ENCODE peak calls at places on chromosomes 6 and 20, in seven cellular contexts. One of them, this sample, is unnamed.

GRCh38 chr6:44304282-44305199 is 8.6 kb downstream of the AARS2 start:
- DNase-seq in activated CD8-positive, alpha-beta memory T cell treated with anti-CD3 and anti-CD28 coated beads, Interleukin-2, amount 10 ng/mL, durations not matched to agents 7 days and 5 days: peak
- DNase-seq in stimulated activated CD4-positive, alpha-beta T cell treated with anti-CD3 and anti-CD28 coated beads, Interleukin-12 subunit alpha, Interleukin-12 subunit beta, amount 100 ng/mL, for 4 hours: peak
- DNase-seq in esophagus squamous epithelium: no peak
- DNase-seq in CD4-positive, alpha-beta T cell: peak
- DNase-seq in GM03348: peak
- DNase-seq in non-pigmented ciliary epithelial cell: no peak
- DNase-seq in this sample: peak

GRCh38 chr6:106693343-106693742 is 64.0 kb downstream of the QRSL1 start:
- DNase-seq in activated CD8-positive, alpha-beta memory T cell treated with anti-CD3 and anti-CD28 coated beads, Interleukin-2, amount 10 ng/mL, durations not matched to agents 7 days and 5 days: no peak
- DNase-seq in stimulated activated CD4-positive, alpha-beta T cell treated with anti-CD3 and anti-CD28 coated beads, Interleukin-12 subunit alpha, Interleukin-12 subunit beta, amount 100 ng/mL, for 4 hours: no peak
- DNase-seq in esophagus squamous epithelium: no peak
- DNase-seq in CD4-positive, alpha-beta T cell: no peak
- DNase-seq in GM03348: no peak
- DNase-seq in non-pigmented ciliary epithelial cell: no peak
- DNase-seq in this sample: no peak

GRCh38 chr6:79687759-79688158 is 56.6 kb downstream of the SH3BGRL2 start:
- DNase-seq in activated CD8-positive, alpha-beta memory T cell treated with anti-CD3 and anti-CD28 coated beads, Interleukin-2, amount 10 ng/mL, durations not matched to agents 7 days and 5 days: no peak
- DNase-seq in stimulated activated CD4-positive, alpha-beta T cell treated with anti-CD3 and anti-CD28 coated beads, Interleukin-12 subunit alpha, Interleukin-12 subunit beta, amount 100 ng/mL, for 4 hours: no peak
- DNase-seq in esophagus squamous epithelium: no peak
- DNase-seq in CD4-positive, alpha-beta T cell: no peak
- DNase-seq in GM03348: no peak
- DNase-seq in non-pigmented ciliary epithelial cell: no peak
- DNase-seq in this sample: no peak

GRCh38 chr6:235763-236360 is 56.4 kb upstream of the DUSP22 start:
- DNase-seq in activated CD8-positive, alpha-beta memory T cell treated with anti-CD3 and anti-CD28 coated beads, Interleukin-2, amount 10 ng/mL, durations not matched to agents 7 days and 5 days: peak
- DNase-seq in stimulated activated CD4-positive, alpha-beta T cell treated with anti-CD3 and anti-CD28 coated beads, Interleukin-12 subunit alpha, Interleukin-12 subunit beta, amount 100 ng/mL, for 4 hours: peak
- DNase-seq in esophagus squamous epithelium: no peak
- DNase-seq in CD4-positive, alpha-beta T cell: no peak
- DNase-seq in GM03348: peak
- DNase-seq in non-pigmented ciliary epithelial cell: no peak
- DNase-seq in this sample: peak

GRCh38 chr6:36912583-36912982 is 26.8 kb downstream of the C6orf89 start:
- DNase-seq in activated CD8-positive, alpha-beta memory T cell treated with anti-CD3 and anti-CD28 coated beads, Interleukin-2, amount 10 ng/mL, durations not matched to agents 7 days and 5 days: peak
- DNase-seq in stimulated activated CD4-positive, alpha-beta T cell treated with anti-CD3 and anti-CD28 coated beads, Interleukin-12 subunit alpha, Interleukin-12 subunit beta, amount 100 ng/mL, for 4 hours: peak
- DNase-seq in esophagus squamous epithelium: no peak
- DNase-seq in CD4-positive, alpha-beta T cell: peak
- DNase-seq in GM03348: peak
- DNase-seq in non-pigmented ciliary epithelial cell: peak
- DNase-seq in this sample: no peak

GRCh38 chr6:56046576-56046975 is 171.2 kb upstream of the BMP5 start:
- DNase-seq in activated CD8-positive, alpha-beta memory T cell treated with anti-CD3 and anti-CD28 coated beads, Interleukin-2, amount 10 ng/mL, durations not matched to agents 7 days and 5 days: no peak
- DNase-seq in stimulated activated CD4-positive, alpha-beta T cell treated with anti-CD3 and anti-CD28 coated beads, Interleukin-12 subunit alpha, Interleukin-12 subunit beta, amount 100 ng/mL, for 4 hours: no peak
- DNase-seq in esophagus squamous epithelium: no peak
- DNase-seq in CD4-positive, alpha-beta T cell: no peak
- DNase-seq in GM03348: no peak
- DNase-seq in non-pigmented ciliary epithelial cell: peak
- DNase-seq in this sample: no peak

GRCh38 chr6:136284909-136285308 is 4.7 kb downstream of the BCLAF1 start:
- DNase-seq in activated CD8-positive, alpha-beta memory T cell treated with anti-CD3 and anti-CD28 coated beads, Interleukin-2, amount 10 ng/mL, durations not matched to agents 7 days and 5 days: no peak
- DNase-seq in stimulated activated CD4-positive, alpha-beta T cell treated with anti-CD3 and anti-CD28 coated beads, Interleukin-12 subunit alpha, Interleukin-12 subunit beta, amount 100 ng/mL, for 4 hours: no peak
- DNase-seq in esophagus squamous epithelium: no peak
- DNase-seq in CD4-positive, alpha-beta T cell: no peak
- DNase-seq in GM03348: peak
- DNase-seq in non-pigmented ciliary epithelial cell: no peak
- DNase-seq in this sample: no peak

GRCh38 chr6:143901885-143902708 is 37.8 kb downstream of the ZC2HC1B start:
- DNase-seq in activated CD8-positive, alpha-beta memory T cell treated with anti-CD3 and anti-CD28 coated beads, Interleukin-2, amount 10 ng/mL, durations not matched to agents 7 days and 5 days: no peak
- DNase-seq in stimulated activated CD4-positive, alpha-beta T cell treated with anti-CD3 and anti-CD28 coated beads, Interleukin-12 subunit alpha, Interleukin-12 subunit beta, amount 100 ng/mL, for 4 hours: no peak
- DNase-seq in esophagus squamous epithelium: no peak
- DNase-seq in CD4-positive, alpha-beta T cell: no peak
- DNase-seq in GM03348: peak
- DNase-seq in non-pigmented ciliary epithelial cell: no peak
- DNase-seq in this sample: no peak

GRCh38 chr6:163123098-163123497 is 291.4 kb upstream of the QKI start:
- DNase-seq in activated CD8-positive, alpha-beta memory T cell treated with anti-CD3 and anti-CD28 coated beads, Interleukin-2, amount 10 ng/mL, durations not matched to agents 7 days and 5 days: no peak
- DNase-seq in stimulated activated CD4-positive, alpha-beta T cell treated with anti-CD3 and anti-CD28 coated beads, Interleukin-12 subunit alpha, Interleukin-12 subunit beta, amount 100 ng/mL, for 4 hours: no peak
- DNase-seq in esophagus squamous epithelium: no peak
- DNase-seq in CD4-positive, alpha-beta T cell: no peak
- DNase-seq in GM03348: no peak
- DNase-seq in non-pigmented ciliary epithelial cell: no peak
- DNase-seq in this sample: no peak

GRCh38 chr20:62768234-62768814 is 27.9 kb upstream of the MRGBP start:
- DNase-seq in activated CD8-positive, alpha-beta memory T cell treated with anti-CD3 and anti-CD28 coated beads, Interleukin-2, amount 10 ng/mL, durations not matched to agents 7 days and 5 days: no peak
- DNase-seq in stimulated activated CD4-positive, alpha-beta T cell treated with anti-CD3 and anti-CD28 coated beads, Interleukin-12 subunit alpha, Interleukin-12 subunit beta, amount 100 ng/mL, for 4 hours: no peak
- DNase-seq in esophagus squamous epithelium: no peak
- DNase-seq in CD4-positive, alpha-beta T cell: no peak
- DNase-seq in GM03348: no peak
- DNase-seq in non-pigmented ciliary epithelial cell: no peak
- DNase-seq in this sample: no peak

GRCh38 chr6:153140299-153140698 is 9.2 kb upstream of the RGS17 start:
- DNase-seq in activated CD8-positive, alpha-beta memory T cell treated with anti-CD3 and anti-CD28 coated beads, Interleukin-2, amount 10 ng/mL, durations not matched to agents 7 days and 5 days: no peak
- DNase-seq in stimulated activated CD4-positive, alpha-beta T cell treated with anti-CD3 and anti-CD28 coated beads, Interleukin-12 subunit alpha, Interleukin-12 subunit beta, amount 100 ng/mL, for 4 hours: no peak
- DNase-seq in esophagus squamous epithelium: no peak
- DNase-seq in CD4-positive, alpha-beta T cell: no peak
- DNase-seq in GM03348: no peak
- DNase-seq in non-pigmented ciliary epithelial cell: no peak
- DNase-seq in this sample: no peak

GRCh38 chr6:44267252-44267651 is 1.9 kb upstream of the NFKBIE start:
- DNase-seq in activated CD8-positive, alpha-beta memory T cell treated with anti-CD3 and anti-CD28 coated beads, Interleukin-2, amount 10 ng/mL, durations not matched to agents 7 days and 5 days: no peak
- DNase-seq in stimulated activated CD4-positive, alpha-beta T cell treated with anti-CD3 and anti-CD28 coated beads, Interleukin-12 subunit alpha, Interleukin-12 subunit beta, amount 100 ng/mL, for 4 hours: no peak
- DNase-seq in esophagus squamous epithelium: no peak
- DNase-seq in CD4-positive, alpha-beta T cell: no peak
- DNase-seq in GM03348: no peak
- DNase-seq in non-pigmented ciliary epithelial cell: no peak
- DNase-seq in this sample: no peak

GRCh38 chr20:20520776-20521175 is 152.9 kb downstream of the INSM1 start:
- DNase-seq in activated CD8-positive, alpha-beta memory T cell treated with anti-CD3 and anti-CD28 coated beads, Interleukin-2, amount 10 ng/mL, durations not matched to agents 7 days and 5 days: no peak
- DNase-seq in stimulated activated CD4-positive, alpha-beta T cell treated with anti-CD3 and anti-CD28 coated beads, Interleukin-12 subunit alpha, Interleukin-12 subunit beta, amount 100 ng/mL, for 4 hours: no peak
- DNase-seq in esophagus squamous epithelium: no peak
- DNase-seq in CD4-positive, alpha-beta T cell: no peak
- DNase-seq in GM03348: peak
- DNase-seq in non-pigmented ciliary epithelial cell: peak
- DNase-seq in this sample: no peak

GRCh38 chr20:46350201-46350985 is 42.1 kb upstream of the CDH22 start:
- DNase-seq in activated CD8-positive, alpha-beta memory T cell treated with anti-CD3 and anti-CD28 coated beads, Interleukin-2, amount 10 ng/mL, durations not matched to agents 7 days and 5 days: no peak
- DNase-seq in stimulated activated CD4-positive, alpha-beta T cell treated with anti-CD3 and anti-CD28 coated beads, Interleukin-12 subunit alpha, Interleukin-12 subunit beta, amount 100 ng/mL, for 4 hours: no peak
- DNase-seq in esophagus squamous epithelium: no peak
- DNase-seq in CD4-positive, alpha-beta T cell: no peak
- DNase-seq in GM03348: peak
- DNase-seq in non-pigmented ciliary epithelial cell: peak
- DNase-seq in this sample: no peak

GRCh38 chr6:35919827-35920751 is 809 bp downstream of the SRPK1 start:
- DNase-seq in activated CD8-positive, alpha-beta memory T cell treated with anti-CD3 and anti-CD28 coated beads, Interleukin-2, amount 10 ng/mL, durations not matched to agents 7 days and 5 days: peak
- DNase-seq in stimulated activated CD4-positive, alpha-beta T cell treated with anti-CD3 and anti-CD28 coated beads, Interleukin-12 subunit alpha, Interleukin-12 subunit beta, amount 100 ng/mL, for 4 hours: peak
- DNase-seq in esophagus squamous epithelium: peak
- DNase-seq in CD4-positive, alpha-beta T cell: peak
- DNase-seq in GM03348: peak
- DNase-seq in non-pigmented ciliary epithelial cell: no peak
- DNase-seq in this sample: peak

GRCh38 chr6:30006170-30007131 is 54.6 kb upstream of the POLR1H start:
- DNase-seq in activated CD8-positive, alpha-beta memory T cell treated with anti-CD3 and anti-CD28 coated beads, Interleukin-2, amount 10 ng/mL, durations not matched to agents 7 days and 5 days: peak
- DNase-seq in stimulated activated CD4-positive, alpha-beta T cell treated with anti-CD3 and anti-CD28 coated beads, Interleukin-12 subunit alpha, Interleukin-12 subunit beta, amount 100 ng/mL, for 4 hours: peak
- DNase-seq in esophagus squamous epithelium: no peak
- DNase-seq in CD4-positive, alpha-beta T cell: no peak
- DNase-seq in GM03348: peak
- DNase-seq in non-pigmented ciliary epithelial cell: no peak
- DNase-seq in this sample: peak

GRCh38 chr20:44392776-44393607 is 37.5 kb downstream of the HNF4A start:
- DNase-seq in activated CD8-positive, alpha-beta memory T cell treated with anti-CD3 and anti-CD28 coated beads, Interleukin-2, amount 10 ng/mL, durations not matched to agents 7 days and 5 days: no peak
- DNase-seq in stimulated activated CD4-positive, alpha-beta T cell treated with anti-CD3 and anti-CD28 coated beads, Interleukin-12 subunit alpha, Interleukin-12 subunit beta, amount 100 ng/mL, for 4 hours: no peak
- DNase-seq in esophagus squamous epithelium: no peak
- DNase-seq in CD4-positive, alpha-beta T cell: no peak
- DNase-seq in GM03348: no peak
- DNase-seq in non-pigmented ciliary epithelial cell: no peak
- DNase-seq in this sample: no peak

GRCh38 chr20:46088409-46089075 is 1.2 kb downstream of the NCOA5 start:
- DNase-seq in activated CD8-positive, alpha-beta memory T cell treated with anti-CD3 and anti-CD28 coated beads, Interleukin-2, amount 10 ng/mL, durations not matched to agents 7 days and 5 days: no peak
- DNase-seq in stimulated activated CD4-positive, alpha-beta T cell treated with anti-CD3 and anti-CD28 coated beads, Interleukin-12 subunit alpha, Interleukin-12 subunit beta, amount 100 ng/mL, for 4 hours: no peak
- DNase-seq in esophagus squamous epithelium: no peak
- DNase-seq in CD4-positive, alpha-beta T cell: no peak
- DNase-seq in GM03348: peak
- DNase-seq in non-pigmented ciliary epithelial cell: no peak
- DNase-seq in this sample: no peak

GRCh38 chr6:56730663-56731529 is 88.2 kb upstream of the DST start:
- DNase-seq in activated CD8-positive, alpha-beta memory T cell treated with anti-CD3 and anti-CD28 coated beads, Interleukin-2, amount 10 ng/mL, durations not matched to agents 7 days and 5 days: no peak
- DNase-seq in stimulated activated CD4-positive, alpha-beta T cell treated with anti-CD3 and anti-CD28 coated beads, Interleukin-12 subunit alpha, Interleukin-12 subunit beta, amount 100 ng/mL, for 4 hours: no peak
- DNase-seq in esophagus squamous epithelium: no peak
- DNase-seq in CD4-positive, alpha-beta T cell: no peak
- DNase-seq in GM03348: peak
- DNase-seq in non-pigmented ciliary epithelial cell: no peak
- DNase-seq in this sample: no peak

GRCh38 chr20:58044286-58044685 is 184.2 kb downstream of the ANKRD60 start:
- DNase-seq in activated CD8-positive, alpha-beta memory T cell treated with anti-CD3 and anti-CD28 coated beads, Interleukin-2, amount 10 ng/mL, durations not matched to agents 7 days and 5 days: no peak
- DNase-seq in stimulated activated CD4-positive, alpha-beta T cell treated with anti-CD3 and anti-CD28 coated beads, Interleukin-12 subunit alpha, Interleukin-12 subunit beta, amount 100 ng/mL, for 4 hours: no peak
- DNase-seq in esophagus squamous epithelium: no peak
- DNase-seq in CD4-positive, alpha-beta T cell: no peak
- DNase-seq in GM03348: no peak
- DNase-seq in non-pigmented ciliary epithelial cell: no peak
- DNase-seq in this sample: no peak

GRCh38 chr20:9532069-9532809 is 17.8 kb downstream of the LAMP5 start:
- DNase-seq in activated CD8-positive, alpha-beta memory T cell treated with anti-CD3 and anti-CD28 coated beads, Interleukin-2, amount 10 ng/mL, durations not matched to agents 7 days and 5 days: no peak
- DNase-seq in stimulated activated CD4-positive, alpha-beta T cell treated with anti-CD3 and anti-CD28 coated beads, Interleukin-12 subunit alpha, Interleukin-12 subunit beta, amount 100 ng/mL, for 4 hours: no peak
- DNase-seq in esophagus squamous epithelium: no peak
- DNase-seq in CD4-positive, alpha-beta T cell: no peak
- DNase-seq in GM03348: no peak
- DNase-seq in non-pigmented ciliary epithelial cell: no peak
- DNase-seq in this sample: no peak

GRCh38 chr6:119209452-119210205 is 131.2 kb upstream of the FAM184A start:
- DNase-seq in activated CD8-positive, alpha-beta memory T cell treated with anti-CD3 and anti-CD28 coated beads, Interleukin-2, amount 10 ng/mL, durations not matched to agents 7 days and 5 days: no peak
- DNase-seq in stimulated activated CD4-positive, alpha-beta T cell treated with anti-CD3 and anti-CD28 coated beads, Interleukin-12 subunit alpha, Interleukin-12 subunit beta, amount 100 ng/mL, for 4 hours: no peak
- DNase-seq in esophagus squamous epithelium: no peak
- DNase-seq in CD4-positive, alpha-beta T cell: no peak
- DNase-seq in GM03348: no peak
- DNase-seq in non-pigmented ciliary epithelial cell: no peak
- DNase-seq in this sample: no peak

GRCh38 chr20:9200196-9200595 is 131.3 kb downstream of the PLCB4 start:
- DNase-seq in activated CD8-positive, alpha-beta memory T cell treated with anti-CD3 and anti-CD28 coated beads, Interleukin-2, amount 10 ng/mL, durations not matched to agents 7 days and 5 days: no peak
- DNase-seq in stimulated activated CD4-positive, alpha-beta T cell treated with anti-CD3 and anti-CD28 coated beads, Interleukin-12 subunit alpha, Interleukin-12 subunit beta, amount 100 ng/mL, for 4 hours: no peak
- DNase-seq in esophagus squamous epithelium: no peak
- DNase-seq in CD4-positive, alpha-beta T cell: no peak
- DNase-seq in GM03348: no peak
- DNase-seq in non-pigmented ciliary epithelial cell: no peak
- DNase-seq in this sample: no peak

GRCh38 chr20:43537921-43538854 is 20.6 kb upstream of the SGK2 start:
- DNase-seq in activated CD8-positive, alpha-beta memory T cell treated with anti-CD3 and anti-CD28 coated beads, Interleukin-2, amount 10 ng/mL, durations not matched to agents 7 days and 5 days: peak
- DNase-seq in stimulated activated CD4-positive, alpha-beta T cell treated with anti-CD3 and anti-CD28 coated beads, Interleukin-12 subunit alpha, Interleukin-12 subunit beta, amount 100 ng/mL, for 4 hours: peak
- DNase-seq in esophagus squamous epithelium: no peak
- DNase-seq in CD4-positive, alpha-beta T cell: peak
- DNase-seq in GM03348: peak
- DNase-seq in non-pigmented ciliary epithelial cell: peak
- DNase-seq in this sample: peak

GRCh38 chr20:47740225-47741184 is 44.8 kb downstream of the SULF2 start:
- DNase-seq in activated CD8-positive, alpha-beta memory T cell treated with anti-CD3 and anti-CD28 coated beads, Interleukin-2, amount 10 ng/mL, durations not matched to agents 7 days and 5 days: no peak
- DNase-seq in stimulated activated CD4-positive, alpha-beta T cell treated with anti-CD3 and anti-CD28 coated beads, Interleukin-12 subunit alpha, Interleukin-12 subunit beta, amount 100 ng/mL, for 4 hours: no peak
- DNase-seq in esophagus squamous epithelium: no peak
- DNase-seq in CD4-positive, alpha-beta T cell: no peak
- DNase-seq in GM03348: no peak
- DNase-seq in non-pigmented ciliary epithelial cell: no peak
- DNase-seq in this sample: no peak

GRCh38 chr20:2104236-2104635 is 2.6 kb downstream of the STK35 start:
- DNase-seq in activated CD8-positive, alpha-beta memory T cell treated with anti-CD3 and anti-CD28 coated beads, Interleukin-2, amount 10 ng/mL, durations not matched to agents 7 days and 5 days: no peak
- DNase-seq in stimulated activated CD4-positive, alpha-beta T cell treated with anti-CD3 and anti-CD28 coated beads, Interleukin-12 subunit alpha, Interleukin-12 subunit beta, amount 100 ng/mL, for 4 hours: no peak
- DNase-seq in esophagus squamous epithelium: no peak
- DNase-seq in CD4-positive, alpha-beta T cell: no peak
- DNase-seq in GM03348: no peak
- DNase-seq in non-pigmented ciliary epithelial cell: no peak
- DNase-seq in this sample: no peak

GRCh38 chr6:154791561-154792317 is 58.5 kb downstream of the SCAF8 start:
- DNase-seq in activated CD8-positive, alpha-beta memory T cell treated with anti-CD3 and anti-CD28 coated beads, Interleukin-2, amount 10 ng/mL, durations not matched to agents 7 days and 5 days: no peak
- DNase-seq in stimulated activated CD4-positive, alpha-beta T cell treated with anti-CD3 and anti-CD28 coated beads, Interleukin-12 subunit alpha, Interleukin-12 subunit beta, amount 100 ng/mL, for 4 hours: no peak
- DNase-seq in esophagus squamous epithelium: no peak
- DNase-seq in CD4-positive, alpha-beta T cell: no peak
- DNase-seq in GM03348: peak
- DNase-seq in non-pigmented ciliary epithelial cell: no peak
- DNase-seq in this sample: no peak